ENCODE peak calls at places on chromosomes 16 and 17, in seven cellular contexts. T is glutamatergic neuron; W is iris pigment epithelial cell; G is HS-5; N is activated naive CD4-positive, alpha-beta T cell treated with anti-CD3 and anti-CD28 coated beads, Interleukin-2, amount 10 ng/mL, durations not matched to agents 7 days and 5 days; V is H7; A is B cell. L is an unnamed sample.

GRCh38 chr16:82735696-82736095 is 108.9 kb downstream of the CDH13 start:
- DNase-seq in T (no peak), N (no peak), G (no peak), V (no peak), W (no peak), A (no peak), L (no peak)

GRCh38 chr16:80973991-80974390 is 32.7 kb downstream of the CMC2 start:
- DNase-seq in A (no peak), T (no peak), W (peak), G (no peak), V (no peak), N (no peak), L (no peak)

GRCh38 chr16:29757950-29758466 is 12.2 kb upstream of the C16orf54 start:
- DNase-seq in T (no peak), A (no peak), W (peak), V (no peak), N (no peak), G (no peak), L (no peak)

GRCh38 chr16:69741951-69742904 is 12.5 kb downstream of the NOB1 start:
- DNase-seq in A (no peak), T (no peak), G (no peak), V (no peak), N (no peak), W (peak), L (no peak)

GRCh38 chr17:17351901-17352781 is 49.0 kb downstream of the NT5M start:
- DNase-seq in T (peak), V (peak), W (peak), G (no peak), A (no peak), N (no peak), L (peak)

GRCh38 chr16:23976091-23977001 is 140.6 kb downstream of the PRKCB start:
- DNase-seq in W (no peak), N (no peak), A (peak), V (no peak), T (no peak), G (no peak), L (no peak)

GRCh38 chr16:19295393-19295792 is 9.9 kb downstream of the CLEC19A start:
- DNase-seq in N (no peak), W (no peak), T (no peak), A (no peak), V (no peak), G (no peak), L (no peak)

GRCh38 chr17:82767041-82767754 is 15.3 kb downstream of the TBCD start:
- DNase-seq in N (peak), G (no peak), T (peak), V (peak), W (peak), A (peak), L (peak)

GRCh38 chr16:80619824-80620223 is 79.0 kb downstream of the DYNLRB2 start:
- DNase-seq in W (no peak), G (no peak), N (no peak), T (no peak), V (no peak), A (no peak), L (no peak)

GRCh38 chr17:28755486-28755885 is 11.7 kb downstream of the TRAF4 start:
- DNase-seq in N (no peak), A (no peak), W (no peak), T (no peak), G (no peak), V (no peak), L (no peak)

GRCh38 chr17:42804918-42805367 is 6.3 kb downstream of the CNTD1 start:
- DNase-seq in N (no peak), V (no peak), G (no peak), A (no peak), T (no peak), W (no peak), L (no peak)

L was measured in D341Med.